ENCODE peak calls at places on chromosomes 16 and 17, in eight cellular contexts. F is T-cell; L is WTC11; U is SHP77; P is pancreas; K is GM20000; M is frontal cortex; C is effector CD4-positive, alpha-beta T cell. T is an unnamed sample.
A peak's percentile ranks its signal among the peaks of the same experiment; 100 is the strongest.

GRCh38 chr17:78933959-78934568 is 8.9 kb upstream of the TIMP2 start:
- DNase-seq in C (no peak), M (peak; percentile 87), L (peak; percentile 44), P (peak; percentile 98), K (no peak), F (no peak), U (peak; percentile 97), T (peak; percentile 90)

GRCh38 chr17:82092094-82092586 is 5.9 kb downstream of the FASN start:
- DNase-seq in L (no peak), K (no peak), U (no peak), C (no peak), P (peak; percentile 12), M (no peak), F (no peak), T (peak; percentile 72)

GRCh38 chr17:76141212-76142043 is at the start of gene FOXJ1:
- DNase-seq in K (peak; percentile 97), F (peak; percentile 91), M (peak; percentile 100), P (peak; percentile 86), U (peak; percentile 95), L (peak; percentile 97), C (peak; percentile 86), T (peak; percentile 96)

GRCh38 chr16:66604376-66605176 is at the start of gene CMTM3:
- DNase-seq in U (peak; percentile 54), F (peak; percentile 73), C (peak; percentile 58), M (peak; percentile 70), L (peak; percentile 83), K (peak; percentile 88), P (peak; percentile 39), T (peak; percentile 94)

GRCh38 chr17:42248351-42249179 is 27.6 kb downstream of the STAT5B start:
- DNase-seq in F (peak; percentile 73), C (peak; percentile 75), M (peak; percentile 68), L (no peak), K (peak; percentile 75), U (peak; percentile 88), P (peak; percentile 88), T (no peak)

GRCh38 chr16:21986692-21987246 is 14.1 kb downstream of the PDZD9 start:
- DNase-seq in M (no peak), U (no peak), C (no peak), F (no peak), K (no peak), L (no peak), P (no peak), T (no peak)

GRCh38 chr16:56279132-56279531 is 87.8 kb downstream of the GNAO1 start:
- DNase-seq in F (peak; percentile 53), K (no peak), L (no peak), C (peak; percentile 18), P (no peak), M (no peak), U (no peak), T (no peak)

GRCh38 chr16:53465606-53466290 is 31.5 kb downstream of the RBL2 start:
- DNase-seq in U (no peak), C (no peak), L (no peak), M (no peak), F (no peak), P (peak; percentile 32), K (no peak), T (no peak)

GRCh38 chr17:51873302-51873701 is 285.2 kb downstream of the CA10 start:
- DNase-seq in L (no peak), M (no peak), F (no peak), U (no peak), C (no peak), P (no peak), K (no peak), T (no peak)

GRCh38 chr16:29646947-29647346 is 16.1 kb upstream of the SPN start:
- DNase-seq in L (no peak), P (no peak), U (no peak), F (no peak), M (no peak), K (no peak), C (no peak), T (no peak)

GRCh38 chr16:1311212-1311737 is 1.8 kb downstream of the UBE2I start:
- DNase-seq in L (no peak), U (no peak), F (no peak), C (no peak), K (no peak), P (no peak), M (no peak), T (no peak)

GRCh38 chr17:50062323-50063243 is 6.7 kb downstream of the ITGA3 start:
- DNase-seq in K (no peak), L (no peak), C (no peak), U (no peak), P (peak; percentile 46), F (no peak), M (no peak), T (peak; percentile 89)

GRCh38 chr17:75011788-75012319 is 616 bp upstream of the MRPL58 start:
- DNase-seq in M (peak; percentile 63), F (no peak), C (no peak), P (peak; percentile 74), K (peak; percentile 11), U (peak; percentile 55), L (no peak), T (no peak)

GRCh38 chr16:88703486-88704309 is 2.5 kb downstream of the RNF166 start:
- DNase-seq in U (no peak), L (no peak), P (peak; percentile 48), F (peak; percentile 84), M (no peak), K (no peak), C (peak; percentile 66), T (no peak)

GRCh38 chr17:20706752-20707372 is 127.3 kb downstream of the CDRT15L2 start:
- DNase-seq in M (no peak), P (no peak), K (no peak), L (no peak), U (no peak), F (no peak), C (no peak), T (no peak)

GRCh38 chr17:73658821-73659220 is 14.6 kb upstream of the SDK2 start:
- DNase-seq in P (no peak), K (no peak), L (no peak), F (no peak), M (no peak), U (no peak), C (no peak), T (no peak)

GRCh38 chr16:28187595-28188004 is 24.2 kb downstream of the XPO6 start:
- DNase-seq in U (no peak), M (no peak), K (peak; percentile 53), C (no peak), P (no peak), F (no peak), L (no peak), T (no peak)

GRCh38 chr17:69654981-69655581 is 240.6 kb downstream of the MAP2K6 start:
- DNase-seq in C (no peak), P (no peak), U (no peak), K (no peak), F (no peak), M (no peak), L (no peak), T (no peak)

GRCh38 chr17:6381052-6381451 is 53.9 kb downstream of the AIPL1 start:
- DNase-seq in M (no peak), C (no peak), P (no peak), U (no peak), K (no peak), L (no peak), F (no peak), T (no peak)

T was measured in left lung.